ENCODE peak calls at places on chromosome 17, in four cellular contexts. L is H1, J is stomach, E is GM23338. G is an unnamed sample. For H3K4me1, the result is how much of the 10 kb centered on the place peaks cover.

GRCh38 chr17:31903401-31903800 is 1.9 kb upstream of the UTP6 start:
- DNase-seq in L (no peak), J (no peak), E (no peak), G (no peak)

GRCh38 chr17:14792751-14793150 is 472.4 kb downstream of the PMP22 start:
- DNase-seq in L (no peak), J (no peak), E (no peak), G (no peak)

GRCh38 chr17:31269597-31269996 is 27.4 kb downstream of the OMG start:
- DNase-seq in L (peak), J (no peak), E (peak), G (peak)

GRCh38 chr17:31521632-31522283 is 130.3 kb downstream of the RAB11FIP4 start:
- DNase-seq in L (no peak), J (no peak), E (no peak), G (no peak)

GRCh38 chr17:55434721-55435120 is 13.1 kb upstream of the MMD start:
- DNase-seq in L (no peak), J (no peak), E (no peak), G (no peak)

GRCh38 chr17:38980455-38981217 is 13.4 kb upstream of the FBXO47 start:
- DNase-seq in L (no peak), J (no peak), E (no peak), G (no peak)

GRCh38 chr17:72150632-72151460 is 30.0 kb downstream of the SOX9 start:
- DNase-seq in L (peak), J (no peak), E (peak), G (no peak)

GRCh38 chr17:3964203-3965122 is at the start of gene ATP2A3:
- DNase-seq in L (no peak), J (peak), E (peak), G (no peak)

GRCh38 chr17:5508855-5509254 is 22.5 kb downstream of the MIS12 start:
- DNase-seq in L (no peak), J (no peak), E (peak), G (no peak)

GRCh38 chr17:73724341-73724740 is 80.1 kb upstream of the SDK2 start:
- DNase-seq in L (no peak), J (no peak), E (no peak), G (no peak)

GRCh38 chr17:5437721-5438317 is 1.1 kb downstream of the C1QBP start:
- DNase-seq in L (no peak), J (no peak), E (no peak), G (no peak)

GRCh38 chr17:8226536-8227237 is 16.3 kb upstream of the AURKB start:
- DNase-seq in L (no peak), J (peak), E (peak), G (peak)

GRCh38 chr17:30594223-30594952 is 117.2 kb downstream of the GOSR1 start:
- DNase-seq in L (no peak), J (no peak), E (peak), G (no peak)

DNA sequence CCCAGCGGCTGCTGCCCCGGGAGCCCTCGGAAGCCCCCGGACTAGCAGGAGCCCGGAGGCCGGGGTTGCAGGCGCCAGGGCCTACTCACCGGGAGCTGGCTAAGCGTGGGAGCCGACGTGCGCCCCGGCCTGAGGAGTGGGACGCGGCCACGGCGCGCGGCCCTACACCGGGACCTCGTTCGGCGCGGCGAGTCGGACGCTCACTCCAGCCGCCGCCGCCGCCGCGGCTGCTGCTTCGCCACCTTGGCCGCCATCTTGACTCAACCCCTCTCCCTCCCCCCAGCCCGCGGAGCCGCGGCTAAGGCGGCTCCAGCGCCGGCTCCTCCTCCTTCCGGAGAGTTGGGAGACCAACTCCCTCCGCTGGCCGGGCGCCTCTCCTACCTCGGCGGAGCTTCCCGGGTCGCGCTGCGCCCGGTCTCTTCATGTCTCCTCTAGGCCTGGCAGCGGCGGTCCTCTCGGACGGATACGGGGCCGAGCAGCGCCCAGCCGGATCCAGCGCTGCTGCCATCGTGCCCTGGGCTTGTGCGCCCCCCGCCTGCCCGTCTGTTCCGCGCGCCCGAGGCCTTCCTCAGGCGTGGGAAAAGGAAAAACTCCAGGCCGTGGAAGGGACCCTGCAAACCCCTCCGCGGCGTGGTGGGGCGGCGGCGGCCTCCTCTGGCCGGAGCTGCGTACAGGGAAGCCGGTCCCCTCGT is at the start of gene NCOR1:
- DNase-seq in L (peak), J (peak), E (peak), G (peak)
- TF ChIP-seq POLR2AphosphoS5 in L (peak), J (peak), E (peak), G (peak)

DNA sequence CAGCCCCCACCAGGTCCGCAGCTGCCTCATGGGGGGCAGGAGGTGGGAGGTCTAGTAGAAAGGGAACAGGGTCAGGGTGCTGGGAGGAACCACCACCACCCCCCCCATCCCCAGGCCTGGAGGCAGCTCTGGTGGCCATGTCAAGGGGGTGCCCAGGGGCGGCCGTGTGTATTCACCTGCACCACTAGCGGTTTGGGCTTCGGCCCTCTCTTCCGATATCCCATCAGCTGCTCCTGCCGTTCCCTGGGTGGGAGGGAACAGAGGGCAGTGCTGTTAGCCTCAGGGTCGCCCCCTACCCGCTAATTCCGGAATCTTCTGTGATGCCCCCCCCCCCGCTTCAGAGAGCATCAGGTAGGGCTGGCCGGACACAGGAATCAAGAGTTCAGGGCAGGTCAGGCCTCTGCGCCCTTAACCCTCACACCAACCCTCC is 3.8 kb downstream of the CBX4 start:
- DNase-seq in L (no peak), J (no peak), E (peak), G (no peak)
- H3K4me1 ChIP-seq in L (under half), J (half or more), E (under half), G (half or more)

GRCh38 chr17:28350271-28350670 is 7.1 kb downstream of the POLDIP2 start:
- DNase-seq in L (no peak), J (no peak), E (no peak), G (no peak)
- TF ChIP-seq POLR2AphosphoS5 in L (no peak), J (no peak), E (no peak), G (no peak)

GRCh38 chr17:77687921-77688320 is 270.6 kb upstream of the TNRC6C start:
- DNase-seq in L (no peak), J (no peak), E (no peak), G (no peak)
- H3K4me1 ChIP-seq in L (under half), J (under half), E (under half), G (under half)

GRCh38 chr17:58412910-58413630 is 4.3 kb downstream of the RNF43 start:
- DNase-seq in L (no peak), J (no peak), E (no peak), G (no peak)

GRCh38 chr17:58409432-58409831 is 7.9 kb downstream of the RNF43 start:
- DNase-seq in L (no peak), J (no peak), E (no peak), G (no peak)

GRCh38 chr17:58412064-58412703 is 5.2 kb downstream of the RNF43 start:
- DNase-seq in L (no peak), J (no peak), E (no peak), G (no peak)

GRCh38 chr17:58411408-58411894 is 5.9 kb downstream of the RNF43 start:
- DNase-seq in L (no peak), J (no peak), E (no peak), G (no peak)

DNA sequence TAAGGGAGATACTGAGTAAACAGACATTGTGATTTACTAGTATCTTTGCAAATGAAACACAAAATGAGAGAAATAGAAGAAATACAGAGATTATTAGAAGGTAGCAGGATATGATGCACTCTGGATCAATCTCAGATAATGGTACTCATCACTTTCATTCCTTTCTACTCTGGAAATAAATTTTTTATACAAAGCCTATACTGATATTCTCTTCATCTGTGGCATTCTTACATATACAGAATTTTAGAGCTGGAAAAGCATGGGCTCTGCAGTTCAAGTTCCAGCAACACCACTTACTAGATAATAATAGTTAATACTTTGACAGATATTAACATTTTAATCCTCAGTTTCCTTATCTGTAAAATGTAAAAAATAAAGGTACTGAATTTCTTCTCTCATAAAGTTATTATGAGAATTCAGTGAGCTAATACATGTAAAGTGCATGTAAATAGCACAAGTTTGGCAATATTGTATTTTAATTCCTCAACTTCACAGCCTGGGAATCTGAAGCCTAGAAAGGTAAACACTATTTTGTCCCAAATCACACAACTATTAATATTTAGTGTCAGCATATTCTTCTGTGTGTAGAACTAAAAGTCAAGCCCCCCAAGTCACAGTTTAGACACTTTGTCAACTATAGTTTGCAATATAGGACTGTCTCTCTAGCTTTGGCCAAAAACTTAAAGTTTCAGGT is 6.5 kb downstream of the RNF43 start:
- DNase-seq in L (no peak), J (no peak), E (no peak), G (no peak)
- TF ChIP-seq POLR2AphosphoS5 in L (no peak), J (no peak), E (no peak), G (no peak)

DNA sequence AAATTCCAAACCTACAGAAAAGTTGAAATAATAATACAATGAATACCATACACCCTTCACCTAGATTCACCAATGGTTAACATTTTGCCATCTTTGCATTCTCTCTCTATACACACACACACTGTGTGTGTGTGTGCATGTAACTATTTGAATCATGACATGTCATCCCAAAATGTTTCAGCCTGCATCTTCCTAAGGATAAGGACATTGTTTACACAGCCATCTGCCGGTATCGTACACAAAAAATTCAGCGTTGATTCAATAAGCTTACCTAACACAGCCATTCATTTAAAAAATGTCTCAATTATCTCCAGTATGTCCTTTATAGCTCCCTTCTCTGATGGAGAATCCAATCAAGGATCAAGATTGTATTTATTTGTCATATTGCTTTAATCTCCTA is 3.9 kb downstream of the MXRA7 start:
- DNase-seq in L (no peak), J (no peak), E (no peak), G (no peak)
- H3K4me1 ChIP-seq in L (under half), J (under half), E (under half), G (under half)

DNA sequence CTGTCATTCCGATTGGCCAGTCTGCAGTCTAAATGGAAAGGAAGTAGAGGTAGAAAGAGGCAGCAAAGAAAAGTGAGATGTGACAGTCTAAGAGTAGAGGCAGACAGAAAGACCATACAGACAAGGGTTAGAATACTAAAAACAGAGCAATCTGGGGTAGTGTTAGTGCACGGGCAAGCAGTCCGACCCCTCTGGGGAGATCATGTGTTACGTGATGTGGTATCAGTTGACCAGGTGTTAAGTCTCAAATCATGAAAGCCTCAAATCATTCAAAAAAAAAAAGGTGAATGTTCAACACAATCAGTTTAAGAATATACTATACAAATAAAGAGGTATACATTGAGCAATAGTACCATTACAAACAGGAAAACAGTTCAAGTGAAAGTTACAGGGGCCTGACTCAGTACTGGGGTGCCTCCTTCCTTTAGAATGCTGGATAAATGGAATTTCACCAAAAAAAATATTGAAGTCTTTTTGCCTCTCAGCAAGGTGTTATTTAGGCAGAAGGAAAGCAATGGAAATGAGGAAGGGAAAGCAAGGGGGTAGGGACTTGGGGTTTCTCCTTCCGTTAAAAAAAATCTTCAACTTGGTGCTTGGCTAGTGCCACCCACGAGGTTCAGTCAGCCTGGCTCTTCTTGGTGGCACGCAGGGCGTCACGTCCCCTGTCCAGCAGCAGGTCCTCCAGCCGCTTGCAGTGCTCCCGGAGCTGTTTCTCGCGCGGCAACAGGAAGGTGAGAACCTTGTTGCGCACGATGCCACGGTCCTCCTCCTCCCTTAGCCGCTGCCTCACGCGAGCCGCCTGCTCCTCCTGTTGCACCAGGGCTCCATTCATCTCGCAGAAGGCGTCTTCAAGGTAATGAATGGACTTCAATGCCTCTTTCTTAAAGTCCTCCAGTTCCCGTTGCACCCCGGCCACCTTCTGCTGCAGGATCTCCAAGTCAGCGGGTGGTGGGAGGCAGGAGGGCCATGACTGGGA is 616 bp downstream of the CCDC182 start:
- DNase-seq in L (no peak), J (no peak), E (no peak), G (no peak)
- TF ChIP-seq POLR2AphosphoS5 in L (no peak), J (no peak), E (no peak), G (no peak)

DNA sequence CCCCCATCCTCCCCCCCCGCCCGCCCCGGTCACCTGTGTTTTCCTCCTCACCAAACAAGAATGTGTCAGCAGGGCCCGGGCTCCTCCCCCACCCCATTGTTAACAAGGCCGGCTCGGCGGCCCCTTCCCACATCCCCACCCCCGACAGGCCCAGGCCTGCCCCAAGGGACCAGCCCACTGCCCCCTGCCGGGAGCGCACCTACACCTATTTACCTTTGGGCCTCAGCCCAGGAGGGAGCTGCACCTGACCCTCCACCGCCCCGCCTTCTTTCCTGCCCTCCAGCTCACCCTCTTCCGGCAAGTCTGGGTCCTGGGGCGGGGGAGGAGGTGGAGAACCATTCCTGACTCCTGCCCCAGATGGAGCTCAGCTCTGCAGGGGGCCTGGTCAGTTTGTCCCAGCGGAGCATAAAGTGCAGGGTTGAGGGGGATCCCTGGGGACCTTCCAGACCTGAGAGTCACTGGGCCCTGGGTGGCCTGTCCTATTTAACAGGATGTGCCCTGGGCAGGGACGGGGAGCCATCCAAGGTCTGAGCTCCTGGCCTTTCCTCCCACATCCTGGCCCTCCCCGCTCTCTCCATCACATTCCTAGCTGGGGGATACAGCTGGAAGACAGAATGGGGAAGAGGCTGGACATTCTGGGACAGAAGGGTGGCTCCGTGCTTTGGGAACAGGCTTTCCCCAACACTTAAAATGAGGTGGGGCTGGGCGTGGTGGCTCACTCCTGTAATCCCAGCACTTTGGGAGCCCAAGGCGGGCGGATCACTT is 8.3 kb downstream of the FOXJ1 start:
- DNase-seq in L (peak), J (peak), E (peak), G (no peak)
- H3K4me1 ChIP-seq in L (half or more), J (under half), E (half or more), G (under half)

GRCh38 chr17:1989135-1989534 is 36.0 kb downstream of the RTN4RL1 start:
- DNase-seq in L (no peak), J (no peak), E (no peak), G (no peak)

GRCh38 chr17:1994707-1995106 is 30.4 kb downstream of the RTN4RL1 start:
- DNase-seq in L (no peak), J (no peak), E (no peak), G (no peak)

GRCh38 chr17:1996243-1997145 is 28.6 kb downstream of the RTN4RL1 start:
- DNase-seq in L (no peak), J (no peak), E (no peak), G (no peak)

GRCh38 chr17:1995321-1996242 is 29.6 kb downstream of the RTN4RL1 start:
- DNase-seq in L (no peak), J (peak), E (no peak), G (no peak)

DNA sequence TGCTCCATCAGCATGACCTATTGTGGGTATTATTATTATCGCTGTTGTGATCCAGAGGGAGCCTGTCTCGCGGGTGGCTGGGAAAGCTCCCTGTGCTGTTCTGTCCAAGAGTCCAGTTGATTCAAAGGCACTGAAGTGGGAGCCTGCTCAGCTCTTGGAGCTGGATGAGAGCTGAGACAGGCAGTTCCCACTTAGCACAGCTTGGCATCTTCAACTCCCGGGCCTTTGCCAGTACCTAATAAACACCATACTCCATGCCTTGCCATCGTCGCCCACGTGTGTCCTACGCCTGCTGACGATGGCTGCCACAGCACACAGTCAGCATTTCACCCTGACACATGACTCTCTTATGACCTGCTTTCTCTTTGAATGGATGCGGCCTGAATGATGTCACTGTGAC is 32.6 kb downstream of the RTN4RL1 start:
- DNase-seq in L (no peak), J (no peak), E (no peak), G (no peak)
- TF ChIP-seq POLR2AphosphoS5 in L (no peak), J (no peak), E (no peak), G (no peak)

G was measured in Panc1.